ENCODE peak calls at places on chromosomes 5 and 9, in four cellular contexts. Y is HuH-7, U is heart left ventricle, Z is astrocyte. J is an unnamed sample.
A peak's percentile ranks its signal among the peaks of the same experiment; 100 is the strongest.

GRCh38 chr5:41871866-41872265 is 1.6 kb upstream of the OXCT1 start:
- DNase-seq in Z (peak; percentile 77), Y (no peak), U (peak; percentile 54), J (no peak)

GRCh38 chr9:79763861-79764260 is 192.1 kb downstream of the TLE4 start:
- DNase-seq in U (peak; percentile 12), Z (no peak), Y (no peak), J (peak; percentile 25)

GRCh38 chr5:82820188-82820587 is 257.0 kb downstream of the TMEM167A start:
- DNase-seq in Y (no peak), Z (no peak), U (no peak), J (peak; percentile 19)

GRCh38 chr9:135617991-135618411 is 21.3 kb downstream of the GLT6D1 start:
- DNase-seq in Z (no peak), Y (no peak), U (no peak), J (no peak)

GRCh38 chr5:133041910-133042309 is 9.9 kb upstream of the HSPA4 start:
- DNase-seq in Y (no peak), U (no peak), Z (peak; percentile 21), J (peak; percentile 68)

GRCh38 chr5:98997000-98997399 is 68.2 kb upstream of the CHD1 start:
- DNase-seq in Y (no peak), U (no peak), Z (peak; percentile 36), J (no peak)

GRCh38 chr9:128846680-128847030 is 17.1 kb upstream of the SPOUT1 start:
- DNase-seq in Z (no peak), Y (peak; percentile 2), U (no peak), J (no peak)

GRCh38 chr9:85212887-85213286 is 528.9 kb downstream of the AGTPBP1 start:
- DNase-seq in U (no peak), Y (no peak), Z (peak; percentile 98), J (peak; percentile 73)

GRCh38 chr5:101580591-101580990 is 677.5 kb upstream of the ST8SIA4 start:
- DNase-seq in Y (no peak), Z (peak; percentile 64), U (no peak), J (no peak)

GRCh38 chr9:75957095-75957494 is 66.6 kb downstream of the PCSK5 start:
- DNase-seq in Y (no peak), Z (no peak), U (no peak), J (no peak)

GRCh38 chr9:134742822-134743221 is 101.2 kb downstream of the COL5A1 start:
- DNase-seq in U (no peak), Z (no peak), Y (no peak), J (no peak)

GRCh38 chr9:136339173-136339957 is 12.0 kb downstream of the GPSM1 start:
- DNase-seq in U (no peak), Y (peak; percentile 97), Z (no peak), J (peak; percentile 35)